ENCODE peak calls at places on chromosomes 5 and 9, in six cellular contexts. One of them, this sample, is unnamed.

GRCh38 chr9:121746411-121746810 is 95.0 kb downstream of the DAB2IP start:
- DNase-seq in AG08396: no peak
- DNase-seq in T follicular helper cell: no peak
- DNase-seq in SJSA1: no peak
- DNase-seq in dorsolateral prefrontal cortex: no peak
- DNase-seq in NAMALWA: no peak
- DNase-seq in this sample: no peak

GRCh38 chr5:111735829-111736228 is 21.2 kb downstream of the NREP start:
- DNase-seq in NAMALWA: no peak
- DNase-seq in T follicular helper cell: no peak
- DNase-seq in dorsolateral prefrontal cortex: no peak
- DNase-seq in SJSA1: peak; percentile 93
- DNase-seq in AG08396: peak; percentile 52
- DNase-seq in this sample: no peak

GRCh38 chr5:97764700-97765099 is 581.7 kb upstream of the RIOK2 start:
- DNase-seq in T follicular helper cell: no peak
- DNase-seq in SJSA1: no peak
- DNase-seq in NAMALWA: no peak
- DNase-seq in dorsolateral prefrontal cortex: no peak
- DNase-seq in AG08396: peak; percentile 51
- DNase-seq in this sample: no peak

GRCh38 chr9:35904966-35905781 is 828 bp upstream of the HRCT1 start:
- DNase-seq in dorsolateral prefrontal cortex: no peak
- DNase-seq in SJSA1: peak; percentile 53
- DNase-seq in T follicular helper cell: no peak
- DNase-seq in AG08396: peak; percentile 56
- DNase-seq in NAMALWA: no peak
- DNase-seq in this sample: no peak

GRCh38 chr5:172616730-172617129 is 24.3 kb upstream of the NEURL1B start:
- DNase-seq in AG08396: peak; percentile 37
- DNase-seq in SJSA1: no peak
- DNase-seq in dorsolateral prefrontal cortex: no peak
- DNase-seq in T follicular helper cell: no peak
- DNase-seq in NAMALWA: no peak
- DNase-seq in this sample: no peak

GRCh38 chr5:11719888-11720481 is 184.3 kb downstream of the CTNND2 start:
- DNase-seq in NAMALWA: peak; percentile 65
- DNase-seq in T follicular helper cell: no peak
- DNase-seq in AG08396: no peak
- DNase-seq in dorsolateral prefrontal cortex: no peak
- DNase-seq in SJSA1: no peak
- DNase-seq in this sample: peak; percentile 9

GRCh38 chr5:111447822-111448221 is 64.5 kb downstream of the STARD4 start:
- DNase-seq in SJSA1: no peak
- DNase-seq in NAMALWA: no peak
- DNase-seq in T follicular helper cell: no peak
- DNase-seq in AG08396: no peak
- DNase-seq in dorsolateral prefrontal cortex: no peak
- DNase-seq in this sample: no peak

GRCh38 chr5:176994460-176995121 is 12.0 kb downstream of the UIMC1 start:
- DNase-seq in SJSA1: no peak
- DNase-seq in AG08396: no peak
- DNase-seq in NAMALWA: peak; percentile 95
- DNase-seq in T follicular helper cell: no peak
- DNase-seq in dorsolateral prefrontal cortex: no peak
- DNase-seq in this sample: no peak

GRCh38 chr5:34051374-34051980 is 8.5 kb upstream of the C1QTNF3 start:
- DNase-seq in SJSA1: no peak
- DNase-seq in AG08396: no peak
- DNase-seq in NAMALWA: no peak
- DNase-seq in dorsolateral prefrontal cortex: no peak
- DNase-seq in T follicular helper cell: no peak
- DNase-seq in this sample: no peak

GRCh38 chr5:151574597-151574996 is 16.5 kb downstream of the FAT2 start:
- DNase-seq in SJSA1: no peak
- DNase-seq in T follicular helper cell: no peak
- DNase-seq in NAMALWA: no peak
- DNase-seq in AG08396: no peak
- DNase-seq in dorsolateral prefrontal cortex: no peak
- DNase-seq in this sample: no peak

GRCh38 chr9:136735812-136736480 is 6.8 kb downstream of the LCN10 start:
- DNase-seq in AG08396: no peak
- DNase-seq in dorsolateral prefrontal cortex: no peak
- DNase-seq in T follicular helper cell: no peak
- DNase-seq in SJSA1: no peak
- DNase-seq in NAMALWA: no peak
- DNase-seq in this sample: no peak

GRCh38 chr5:91119941-91120850 is 262.9 kb downstream of the ARRDC3 start:
- DNase-seq in AG08396: no peak
- DNase-seq in NAMALWA: no peak
- DNase-seq in SJSA1: no peak
- DNase-seq in T follicular helper cell: no peak
- DNase-seq in dorsolateral prefrontal cortex: no peak
- DNase-seq in this sample: no peak

GRCh38 chr5:113806823-113807222 is 293.3 kb downstream of the YTHDC2 start:
- DNase-seq in T follicular helper cell: no peak
- DNase-seq in NAMALWA: no peak
- DNase-seq in AG08396: peak; percentile 20
- DNase-seq in dorsolateral prefrontal cortex: no peak
- DNase-seq in SJSA1: no peak
- DNase-seq in this sample: no peak

GRCh38 chr5:171306785-171307591 is 2.1 kb upstream of the TLX3 start:
- DNase-seq in SJSA1: no peak
- DNase-seq in AG08396: no peak
- DNase-seq in NAMALWA: no peak
- DNase-seq in dorsolateral prefrontal cortex: no peak
- DNase-seq in T follicular helper cell: no peak
- DNase-seq in this sample: no peak